ENCODE peak calls at places on chromosome 16, in four cellular contexts. One of them, this sample, is unnamed.

GRCh38 chr16:4477966-4478365 is 1.8 kb downstream of the HMOX2 start:
- DNase-seq in H1: no peak
- DNase-seq in IMR-90: peak
- DNase-seq in mesendoderm: peak
- DNase-seq in this sample: no peak

GRCh38 chr16:2009302-2009711 is 314 bp downstream of the ZNF598 start:
- DNase-seq in IMR-90: no peak
- DNase-seq in H1: no peak
- DNase-seq in mesendoderm: no peak
- DNase-seq in this sample: no peak

GRCh38 chr16:66842765-66843164 is 1.4 kb upstream of the CA7 start:
- DNase-seq in mesendoderm: no peak
- DNase-seq in H1: no peak
- DNase-seq in IMR-90: peak
- DNase-seq in this sample: no peak

GRCh38 chr16:57736419-57737281 is 1.1 kb downstream of the KATNB1 start:
- DNase-seq in mesendoderm: peak
- DNase-seq in H1: no peak
- DNase-seq in IMR-90: peak
- DNase-seq in this sample: peak

GRCh38 chr16:88088161-88088581 is 136.9 kb downstream of the BANP start:
- DNase-seq in mesendoderm: no peak
- DNase-seq in IMR-90: peak
- DNase-seq in H1: no peak
- DNase-seq in this sample: no peak

GRCh38 chr16:51137097-51137496 is 14.0 kb downstream of the SALL1 start:
- DNase-seq in IMR-90: no peak
- DNase-seq in mesendoderm: no peak
- DNase-seq in H1: no peak
- DNase-seq in this sample: no peak

GRCh38 chr16:87926246-87927194 is 9.8 kb downstream of the CA5A start:
- DNase-seq in H1: no peak
- DNase-seq in mesendoderm: no peak
- DNase-seq in IMR-90: no peak
- DNase-seq in this sample: no peak

GRCh38 chr16:66717112-66717675 is 20.7 kb upstream of the CMTM4 start:
- DNase-seq in IMR-90: peak
- DNase-seq in H1: no peak
- DNase-seq in mesendoderm: peak
- DNase-seq in this sample: peak

GRCh38 chr16:75576384-75576811 is 10.2 kb downstream of the GABARAPL2 start:
- DNase-seq in IMR-90: no peak
- DNase-seq in H1: no peak
- DNase-seq in mesendoderm: no peak
- DNase-seq in this sample: no peak

GRCh38 chr16:8628981-8629725 is 7.7 kb downstream of the METTL22 start:
- DNase-seq in H1: no peak
- DNase-seq in IMR-90: no peak
- DNase-seq in mesendoderm: no peak
- DNase-seq in this sample: no peak

GRCh38 chr16:28258571-28258970 is 33.8 kb upstream of the SBK1 start:
- DNase-seq in H1: no peak
- DNase-seq in IMR-90: peak
- DNase-seq in mesendoderm: no peak
- DNase-seq in this sample: no peak

GRCh38 chr16:58498341-58499091 is 1.4 kb upstream of the NDRG4 start:
- DNase-seq in IMR-90: no peak
- DNase-seq in H1: no peak
- DNase-seq in mesendoderm: no peak
- DNase-seq in this sample: no peak

GRCh38 chr16:23416816-23417215 is 36.2 kb downstream of the COG7 start:
- DNase-seq in H1: no peak
- DNase-seq in mesendoderm: no peak
- DNase-seq in IMR-90: no peak
- DNase-seq in this sample: no peak

GRCh38 chr16:50666658-50667496 is 14.2 kb downstream of the SNX20 start:
- DNase-seq in IMR-90: no peak
- DNase-seq in H1: no peak
- DNase-seq in mesendoderm: no peak
- DNase-seq in this sample: peak

GRCh38 chr16:89491238-89491869 is 993 bp upstream of the ANKRD11 start:
- DNase-seq in mesendoderm: peak
- DNase-seq in H1: no peak
- DNase-seq in IMR-90: no peak
- DNase-seq in this sample: no peak

GRCh38 chr16:82655315-82655714 is 28.5 kb downstream of the CDH13 start:
- DNase-seq in H1: no peak
- DNase-seq in IMR-90: peak
- DNase-seq in mesendoderm: peak
- DNase-seq in this sample: no peak

GRCh38 chr16:24834459-24835335 is 11.1 kb upstream of the SLC5A11 start:
- DNase-seq in H1: no peak
- DNase-seq in IMR-90: peak
- DNase-seq in mesendoderm: peak
- DNase-seq in this sample: peak

GRCh38 chr16:13507530-13507929 is 412.4 kb upstream of the ERCC4 start:
- DNase-seq in mesendoderm: no peak
- DNase-seq in H1: no peak
- DNase-seq in IMR-90: no peak
- DNase-seq in this sample: no peak

GRCh38 chr16:23132921-23133532 is 16.2 kb downstream of the USP31 start:
- DNase-seq in IMR-90: peak
- DNase-seq in mesendoderm: no peak
- DNase-seq in H1: no peak
- DNase-seq in this sample: no peak

GRCh38 chr16:13873835-13874438 is 46.0 kb upstream of the ERCC4 start:
- DNase-seq in mesendoderm: peak
- DNase-seq in IMR-90: peak
- DNase-seq in H1: no peak
- DNase-seq in this sample: peak

GRCh38 chr16:57341441-57342303 is 16.9 kb upstream of the CCL22 start:
- DNase-seq in mesendoderm: no peak
- DNase-seq in IMR-90: peak
- DNase-seq in H1: no peak
- DNase-seq in this sample: no peak

GRCh38 chr16:84502581-84502980 is 1.9 kb downstream of the MEAK7 start:
- DNase-seq in H1: no peak
- DNase-seq in IMR-90: no peak
- DNase-seq in mesendoderm: no peak
- DNase-seq in this sample: no peak

GRCh38 chr16:54847609-54848008 is 83.1 kb upstream of the IRX5 start:
- DNase-seq in IMR-90: no peak
- DNase-seq in H1: no peak
- DNase-seq in mesendoderm: no peak
- DNase-seq in this sample: no peak

DNA sequence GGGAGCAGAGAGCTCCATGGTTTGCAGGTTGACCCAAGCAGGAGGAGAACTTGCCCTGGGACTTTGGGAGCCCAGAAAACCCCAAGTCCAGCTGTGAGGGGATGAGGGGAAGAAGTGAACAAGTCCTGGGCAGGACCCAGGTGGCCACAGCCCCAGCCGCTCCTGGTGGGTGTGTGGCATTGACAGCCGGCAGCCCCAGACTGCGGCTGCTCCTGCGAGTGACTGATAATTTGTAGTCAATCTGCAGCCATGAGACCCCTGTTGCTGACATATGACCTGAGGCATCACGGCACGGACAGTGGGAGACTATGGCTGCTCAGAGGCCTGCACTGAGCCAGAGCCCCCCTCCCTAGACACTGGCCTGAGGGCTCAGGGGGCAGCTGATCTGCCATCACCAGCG is 66.4 kb downstream of the PRMT7 start:
- DNase-seq in IMR-90: no peak
- DNase-seq in mesendoderm: no peak
- DNase-seq in H1: no peak
- DNase-seq in this sample: no peak
- H4K5ac ChIP-seq in IMR-90: no peak
- H4K5ac ChIP-seq in mesendoderm: no peak
- H4K5ac ChIP-seq in H1: no peak
- H4K5ac ChIP-seq in this sample: no peak

GRCh38 chr16:12210925-12211869 is 234.7 kb downstream of the SNX29 start:
- DNase-seq in mesendoderm: no peak
- DNase-seq in IMR-90: no peak
- DNase-seq in H1: no peak
- DNase-seq in this sample: no peak

GRCh38 chr16:12210258-12210880 is 233.8 kb downstream of the SNX29 start:
- DNase-seq in H1: no peak
- DNase-seq in mesendoderm: no peak
- DNase-seq in IMR-90: no peak
- DNase-seq in this sample: no peak

GRCh38 chr16:12213180-12213579 is 236.6 kb downstream of the SNX29 start:
- DNase-seq in H1: no peak
- DNase-seq in IMR-90: no peak
- DNase-seq in mesendoderm: no peak
- DNase-seq in this sample: no peak

GRCh38 chr16:12214509-12214908 is 238.0 kb downstream of the SNX29 start:
- DNase-seq in mesendoderm: peak
- DNase-seq in IMR-90: no peak
- DNase-seq in H1: no peak
- DNase-seq in this sample: no peak

DNA sequence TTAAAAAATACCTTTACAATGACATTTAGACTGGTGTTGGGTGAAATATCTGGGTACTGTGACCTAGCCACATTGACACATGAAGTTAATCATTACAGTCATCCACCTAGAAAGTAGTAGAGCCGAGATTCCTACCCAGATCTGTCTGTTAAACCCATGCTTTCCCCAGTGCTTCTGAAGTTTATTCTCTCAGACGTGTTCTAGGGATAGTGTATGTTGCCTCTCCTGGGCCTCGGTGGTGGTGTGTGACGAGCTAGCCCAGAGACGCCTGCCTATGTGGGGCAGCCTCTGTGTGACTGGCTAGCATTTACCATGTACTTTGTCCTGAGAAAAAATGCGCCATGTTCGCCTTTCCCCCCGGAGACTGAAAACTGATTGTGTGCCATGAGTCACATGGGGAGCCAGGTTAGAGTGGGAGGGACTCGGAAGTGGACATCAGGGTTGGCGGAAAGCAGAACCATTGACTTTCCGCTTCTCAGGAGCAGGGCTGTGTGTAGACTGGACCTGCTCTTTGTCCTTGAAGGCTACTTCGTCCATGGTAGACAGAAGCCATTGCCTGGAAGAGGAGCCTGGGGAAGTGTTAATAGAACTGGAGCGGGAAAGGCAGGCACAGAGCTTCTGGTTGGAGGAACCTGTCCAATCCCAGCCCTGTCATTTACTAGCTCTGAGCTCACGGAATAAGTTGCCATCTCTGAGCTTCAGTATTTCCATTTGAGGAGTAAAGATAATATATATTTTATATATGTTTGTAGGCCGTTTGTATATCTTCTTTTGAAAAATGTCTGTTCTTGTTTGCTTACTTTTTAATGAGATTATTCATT is 235.5 kb downstream of the SNX29 start:
- DNase-seq in mesendoderm: no peak
- DNase-seq in IMR-90: no peak
- DNase-seq in H1: no peak
- DNase-seq in this sample: no peak
- H4K5ac ChIP-seq in mesendoderm: no peak
- H4K5ac ChIP-seq in IMR-90: no peak
- H4K5ac ChIP-seq in H1: no peak
- H4K5ac ChIP-seq in this sample: no peak

GRCh38 chr16:11297492-11298142 is 16.5 kb upstream of the PRM1 start:
- DNase-seq in mesendoderm: peak
- DNase-seq in H1: no peak
- DNase-seq in IMR-90: peak
- DNase-seq in this sample: peak
- H4K5ac ChIP-seq in mesendoderm: no peak
- H4K5ac ChIP-seq in H1: peak
- H4K5ac ChIP-seq in IMR-90: no peak
- H4K5ac ChIP-seq in this sample: no peak

DNA sequence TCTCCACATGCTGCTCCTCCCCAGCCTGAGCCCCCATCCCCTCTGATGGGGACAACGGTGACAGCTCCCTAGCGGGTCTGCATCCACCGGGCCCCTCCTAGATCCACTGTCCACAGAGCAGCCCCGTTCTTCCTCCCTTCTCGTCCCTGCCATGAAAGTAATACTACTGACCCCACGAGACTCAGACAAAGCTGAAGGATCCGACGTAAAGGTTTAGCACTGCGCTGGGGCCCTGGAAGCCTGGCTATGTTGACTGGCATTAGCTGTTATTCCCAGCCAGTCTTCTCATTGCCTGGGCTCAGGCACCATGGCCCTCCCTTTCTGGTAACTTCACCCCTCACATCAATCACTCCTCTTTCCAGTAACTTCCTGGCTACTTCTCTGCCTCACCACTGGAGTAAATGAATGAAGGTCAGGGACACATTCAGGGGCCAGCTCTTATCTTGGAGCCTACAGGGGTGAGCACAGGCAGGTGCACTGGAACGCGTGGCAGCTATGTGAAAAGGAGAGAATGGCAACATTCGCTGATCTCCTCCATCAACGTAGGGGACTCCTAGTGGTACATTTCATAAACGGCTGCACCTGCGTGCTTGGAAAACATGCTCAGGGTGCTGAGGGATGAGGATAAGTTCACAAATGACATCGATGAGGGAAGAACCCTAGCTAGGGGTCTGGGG is 30.5 kb downstream of the VAC14 start:
- DNase-seq in H1: no peak
- DNase-seq in IMR-90: no peak
- DNase-seq in mesendoderm: no peak
- DNase-seq in this sample: no peak
- H4K5ac ChIP-seq in H1: no peak
- H4K5ac ChIP-seq in IMR-90: no peak
- H4K5ac ChIP-seq in mesendoderm: no peak
- H4K5ac ChIP-seq in this sample: no peak

GRCh38 chr16:18062713-18063112 is 273.8 kb downstream of the NPIPA8 start:
- DNase-seq in mesendoderm: peak
- DNase-seq in IMR-90: no peak
- DNase-seq in H1: no peak
- DNase-seq in this sample: peak

GRCh38 chr16:18055411-18055916 is 281.1 kb downstream of the NPIPA8 start:
- DNase-seq in IMR-90: no peak
- DNase-seq in H1: no peak
- DNase-seq in mesendoderm: no peak
- DNase-seq in this sample: no peak

GRCh38 chr16:18059577-18059976 is 277.0 kb downstream of the NPIPA8 start:
- DNase-seq in IMR-90: no peak
- DNase-seq in H1: no peak
- DNase-seq in mesendoderm: no peak
- DNase-seq in this sample: no peak

GRCh38 chr16:18059089-18059488 is 277.4 kb downstream of the NPIPA8 start:
- DNase-seq in H1: no peak
- DNase-seq in IMR-90: no peak
- DNase-seq in mesendoderm: no peak
- DNase-seq in this sample: no peak
- H4K5ac ChIP-seq in H1: no peak
- H4K5ac ChIP-seq in IMR-90: no peak
- H4K5ac ChIP-seq in mesendoderm: no peak
- H4K5ac ChIP-seq in this sample: no peak

GRCh38 chr16:832652-833336 is 32.3 kb upstream of the GNG13 start:
- DNase-seq in mesendoderm: no peak
- DNase-seq in IMR-90: no peak
- DNase-seq in H1: no peak
- DNase-seq in this sample: no peak
- H4K5ac ChIP-seq in mesendoderm: no peak
- H4K5ac ChIP-seq in IMR-90: no peak
- H4K5ac ChIP-seq in H1: no peak
- H4K5ac ChIP-seq in this sample: no peak